ENCODE peak calls at places on chromosomes 16 and 17, in four cellular contexts. One of them, this sample, is unnamed.

GRCh38 chr16:53968454-53968853 is 264.5 kb downstream of the FTO start:
- DNase-seq in SK-N-SH: no peak
- DNase-seq in K562: no peak
- DNase-seq in HepG2: no peak
- DNase-seq in this sample: no peak

GRCh38 chr16:87056083-87056482 is 261.1 kb downstream of the C16orf95 start:
- DNase-seq in SK-N-SH: no peak
- DNase-seq in K562: no peak
- DNase-seq in HepG2: no peak
- DNase-seq in this sample: no peak

GRCh38 chr16:67016143-67016542 is 12.8 kb upstream of the CBFB start:
- DNase-seq in SK-N-SH: no peak
- DNase-seq in K562: no peak
- DNase-seq in HepG2: no peak
- DNase-seq in this sample: no peak

GRCh38 chr16:20089246-20089965 is 15.7 kb upstream of the GPR139 start:
- DNase-seq in SK-N-SH: no peak
- DNase-seq in K562: no peak
- DNase-seq in HepG2: no peak
- DNase-seq in this sample: no peak

GRCh38 chr17:47850692-47851573 is at the start of gene SP6:
- DNase-seq in SK-N-SH: peak
- DNase-seq in K562: peak
- DNase-seq in HepG2: peak
- DNase-seq in this sample: no peak

GRCh38 chr17:45129426-45129939 is 2.8 kb downstream of the PLCD3 start:
- DNase-seq in SK-N-SH: no peak
- DNase-seq in K562: no peak
- DNase-seq in HepG2: peak
- DNase-seq in this sample: no peak

GRCh38 chr17:35743911-35744328 is 9.1 kb downstream of the GAS2L2 start:
- DNase-seq in SK-N-SH: peak
- DNase-seq in K562: peak
- DNase-seq in HepG2: no peak
- DNase-seq in this sample: no peak

GRCh38 chr16:23030001-23030400 is 119.3 kb downstream of the USP31 start:
- DNase-seq in SK-N-SH: peak
- DNase-seq in K562: no peak
- DNase-seq in HepG2: no peak
- DNase-seq in this sample: no peak

GRCh38 chr16:31475949-31476304 is 4.0 kb downstream of the TGFB1I1 start:
- DNase-seq in SK-N-SH: no peak
- DNase-seq in K562: peak
- DNase-seq in HepG2: no peak
- DNase-seq in this sample: no peak

GRCh38 chr17:67055811-67056745 is 11.7 kb downstream of the CACNG1 start:
- DNase-seq in SK-N-SH: peak
- DNase-seq in K562: no peak
- DNase-seq in HepG2: no peak
- DNase-seq in this sample: no peak

GRCh38 chr16:78761427-78761826 is 662.0 kb downstream of the WWOX start:
- DNase-seq in SK-N-SH: no peak
- DNase-seq in K562: no peak
- DNase-seq in HepG2: no peak
- DNase-seq in this sample: peak

GRCh38 chr17:512926-513325 is 160.3 kb upstream of the RPH3AL start:
- DNase-seq in SK-N-SH: peak
- DNase-seq in K562: no peak
- DNase-seq in HepG2: no peak
- DNase-seq in this sample: no peak

GRCh38 chr16:66619534-66620418 is 15.3 kb downstream of the CMTM3 start:
- DNase-seq in SK-N-SH: no peak
- DNase-seq in K562: no peak
- DNase-seq in HepG2: no peak
- DNase-seq in this sample: no peak

GRCh38 chr16:28494141-28494851 is at the start of gene APOBR:
- DNase-seq in SK-N-SH: no peak
- DNase-seq in K562: peak
- DNase-seq in HepG2: no peak
- DNase-seq in this sample: peak

GRCh38 chr17:81537856-81538555 is 9.8 kb downstream of the FSCN2 start:
- DNase-seq in SK-N-SH: no peak
- DNase-seq in K562: no peak
- DNase-seq in HepG2: no peak
- DNase-seq in this sample: no peak

GRCh38 chr16:88458773-88459235 is 5.7 kb downstream of the ZFPM1 start:
- DNase-seq in SK-N-SH: no peak
- DNase-seq in K562: no peak
- DNase-seq in HepG2: no peak
- DNase-seq in this sample: no peak

GRCh38 chr17:64506576-64507417 is at the start of gene CEP95:
- DNase-seq in SK-N-SH: peak
- DNase-seq in K562: peak
- DNase-seq in HepG2: peak
- DNase-seq in this sample: peak

GRCh38 chr17:72417627-72418026 is 296.8 kb downstream of the SOX9 start:
- DNase-seq in SK-N-SH: no peak
- DNase-seq in K562: no peak
- DNase-seq in HepG2: no peak
- DNase-seq in this sample: no peak

GRCh38 chr17:39751016-39751543 is 13.3 kb downstream of the GRB7 start:
- DNase-seq in SK-N-SH: no peak
- DNase-seq in K562: no peak
- DNase-seq in HepG2: no peak
- DNase-seq in this sample: no peak

GRCh38 chr17:39752241-39752831 is 14.6 kb downstream of the GRB7 start:
- DNase-seq in SK-N-SH: no peak
- DNase-seq in K562: no peak
- DNase-seq in HepG2: no peak
- DNase-seq in this sample: no peak

GRCh38 chr17:39751637-39752036 is 13.9 kb downstream of the GRB7 start:
- DNase-seq in SK-N-SH: peak
- DNase-seq in K562: no peak
- DNase-seq in HepG2: no peak
- DNase-seq in this sample: no peak

GRCh38 chr17:39747745-39748144 is 10.0 kb downstream of the GRB7 start:
- DNase-seq in SK-N-SH: no peak
- DNase-seq in K562: no peak
- DNase-seq in HepG2: no peak
- DNase-seq in this sample: no peak

DNA sequence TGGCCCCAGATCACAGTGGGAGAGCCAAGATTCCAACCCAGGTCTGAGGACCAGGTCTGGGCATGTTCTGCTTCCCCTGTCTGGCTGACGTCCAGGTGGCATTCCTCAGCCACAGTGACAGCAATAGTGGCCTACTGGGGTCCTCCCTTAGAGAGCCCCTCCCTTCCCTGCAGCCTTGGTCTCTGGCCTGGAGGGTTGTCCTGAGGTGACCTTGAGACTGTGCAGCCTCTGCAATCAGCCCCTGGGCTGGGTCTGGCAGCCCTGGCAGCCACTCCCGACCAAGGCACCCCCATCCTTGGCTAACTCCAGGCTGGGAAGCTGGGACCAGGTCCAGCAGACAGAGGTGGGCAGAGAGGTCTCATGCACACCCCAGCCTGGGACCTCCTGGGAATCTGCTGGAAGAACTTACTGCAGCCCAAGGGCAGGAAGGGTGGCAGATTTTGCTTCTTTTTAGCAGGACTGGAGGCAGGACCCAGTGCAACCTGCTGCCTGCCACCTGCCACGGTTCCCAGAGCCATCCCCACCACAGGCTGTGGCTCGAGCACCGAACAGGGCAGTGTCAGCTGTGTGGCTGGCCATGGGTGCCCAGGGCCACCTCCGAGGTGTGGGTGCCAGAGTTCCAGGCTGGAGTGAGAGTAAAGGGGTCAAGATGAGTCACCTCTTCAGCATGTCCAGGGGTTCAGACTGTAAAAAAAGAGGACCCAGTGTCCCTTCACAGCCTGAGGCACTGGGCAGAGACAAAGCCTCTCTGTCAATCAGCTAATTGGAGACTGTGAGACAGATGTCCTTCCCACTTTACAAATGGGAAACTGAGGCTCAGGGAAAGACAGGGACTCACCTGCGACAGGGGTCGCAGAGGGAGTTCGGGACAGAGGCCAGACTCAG is 12.6 kb downstream of the GRB7 start:
- DNase-seq in SK-N-SH: peak
- DNase-seq in K562: no peak
- DNase-seq in HepG2: peak
- DNase-seq in this sample: no peak
- TF ChIP-seq SMC3 in SK-N-SH: no peak
- TF ChIP-seq SMC3 in K562: no peak
- TF ChIP-seq SMC3 in HepG2: no peak
- TF ChIP-seq SMC3 in this sample: no peak

GRCh38 chr17:59370580-59371299 is 39.3 kb downstream of the YPEL2 start:
- DNase-seq in SK-N-SH: no peak
- DNase-seq in K562: no peak
- DNase-seq in HepG2: no peak
- DNase-seq in this sample: no peak

GRCh38 chr17:59371426-59372099 is 40.1 kb downstream of the YPEL2 start:
- DNase-seq in SK-N-SH: no peak
- DNase-seq in K562: no peak
- DNase-seq in HepG2: peak
- DNase-seq in this sample: no peak

GRCh38 chr17:59369026-59369724 is 37.7 kb downstream of the YPEL2 start:
- DNase-seq in SK-N-SH: no peak
- DNase-seq in K562: no peak
- DNase-seq in HepG2: no peak
- DNase-seq in this sample: no peak

GRCh38 chr17:59373879-59374495 is 42.5 kb downstream of the YPEL2 start:
- DNase-seq in SK-N-SH: no peak
- DNase-seq in K562: no peak
- DNase-seq in HepG2: no peak
- DNase-seq in this sample: no peak

DNA sequence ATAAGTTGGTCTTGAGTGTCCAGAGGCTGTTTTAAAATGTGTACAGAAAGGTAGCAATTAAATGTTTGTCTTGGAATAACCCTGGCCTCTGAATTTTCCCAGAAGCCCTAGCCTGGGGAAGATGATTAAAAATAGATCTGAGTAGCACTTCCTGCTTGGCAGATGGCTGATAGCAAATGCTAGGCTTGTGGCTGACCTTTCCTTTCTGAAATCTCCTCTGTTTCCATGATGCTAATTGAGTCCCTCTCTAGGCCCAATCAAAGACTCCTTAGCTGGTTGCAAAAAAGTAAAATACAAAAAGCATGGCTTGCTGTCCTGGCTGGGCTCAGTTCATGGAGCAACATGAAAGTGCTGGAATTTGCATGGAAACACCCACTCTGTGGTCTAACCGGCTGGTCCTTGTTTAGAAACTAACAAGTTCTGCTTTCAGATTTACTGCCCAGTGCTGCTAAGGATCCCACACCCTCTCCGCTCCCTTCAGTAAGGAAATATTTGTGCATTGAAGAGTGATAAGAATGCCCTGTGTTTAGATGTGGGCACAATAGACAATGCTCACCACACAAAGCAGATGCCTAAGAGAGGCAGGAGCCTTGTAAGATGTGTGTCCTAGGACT is 40.8 kb downstream of the YPEL2 start:
- DNase-seq in SK-N-SH: no peak
- DNase-seq in K562: no peak
- DNase-seq in HepG2: no peak
- DNase-seq in this sample: peak
- TF ChIP-seq SIN3A in SK-N-SH: no peak
- TF ChIP-seq SIN3A in K562: no peak
- TF ChIP-seq SIN3A in HepG2: no peak
- TF ChIP-seq SIN3A in this sample: no peak

DNA sequence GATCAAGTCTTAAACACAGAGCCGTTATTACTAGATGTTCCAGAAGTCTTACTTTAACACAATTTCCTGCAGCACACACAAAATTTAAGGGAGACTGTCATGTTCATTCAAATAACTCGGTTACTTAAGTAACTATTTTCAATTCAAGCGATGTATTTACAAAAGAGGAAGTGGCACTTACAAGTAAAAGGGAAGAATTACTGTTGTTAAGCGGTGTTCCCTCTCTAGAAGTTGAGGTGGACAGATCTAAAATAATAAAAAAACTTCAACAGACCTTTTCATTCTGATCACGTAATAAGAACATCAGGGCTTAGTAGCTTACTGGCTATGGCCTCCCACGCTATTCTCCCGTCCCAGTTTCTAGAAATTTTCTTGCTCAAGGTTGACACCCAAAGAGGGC is 26.2 kb upstream of the TXNDC11 start:
- DNase-seq in SK-N-SH: no peak
- DNase-seq in K562: no peak
- DNase-seq in HepG2: no peak
- DNase-seq in this sample: peak
- TF ChIP-seq JUND in SK-N-SH: no peak
- TF ChIP-seq JUND in K562: no peak
- TF ChIP-seq JUND in HepG2: no peak
- TF ChIP-seq JUND in this sample: no peak

GRCh38 chr17:17303847-17304490 is 796 bp downstream of the NT5M start:
- DNase-seq in SK-N-SH: peak
- DNase-seq in K562: peak
- DNase-seq in HepG2: no peak
- DNase-seq in this sample: no peak

GRCh38 chr17:17298108-17298507 is 5.1 kb upstream of the NT5M start:
- DNase-seq in SK-N-SH: no peak
- DNase-seq in K562: no peak
- DNase-seq in HepG2: no peak
- DNase-seq in this sample: no peak

GRCh38 chr17:17303010-17303846 is at the start of gene NT5M:
- DNase-seq in SK-N-SH: peak
- DNase-seq in K562: peak
- DNase-seq in HepG2: peak
- DNase-seq in this sample: no peak

GRCh38 chr17:17304521-17304985 is 1.4 kb downstream of the NT5M start:
- DNase-seq in SK-N-SH: no peak
- DNase-seq in K562: peak
- DNase-seq in HepG2: no peak
- DNase-seq in this sample: no peak

DNA sequence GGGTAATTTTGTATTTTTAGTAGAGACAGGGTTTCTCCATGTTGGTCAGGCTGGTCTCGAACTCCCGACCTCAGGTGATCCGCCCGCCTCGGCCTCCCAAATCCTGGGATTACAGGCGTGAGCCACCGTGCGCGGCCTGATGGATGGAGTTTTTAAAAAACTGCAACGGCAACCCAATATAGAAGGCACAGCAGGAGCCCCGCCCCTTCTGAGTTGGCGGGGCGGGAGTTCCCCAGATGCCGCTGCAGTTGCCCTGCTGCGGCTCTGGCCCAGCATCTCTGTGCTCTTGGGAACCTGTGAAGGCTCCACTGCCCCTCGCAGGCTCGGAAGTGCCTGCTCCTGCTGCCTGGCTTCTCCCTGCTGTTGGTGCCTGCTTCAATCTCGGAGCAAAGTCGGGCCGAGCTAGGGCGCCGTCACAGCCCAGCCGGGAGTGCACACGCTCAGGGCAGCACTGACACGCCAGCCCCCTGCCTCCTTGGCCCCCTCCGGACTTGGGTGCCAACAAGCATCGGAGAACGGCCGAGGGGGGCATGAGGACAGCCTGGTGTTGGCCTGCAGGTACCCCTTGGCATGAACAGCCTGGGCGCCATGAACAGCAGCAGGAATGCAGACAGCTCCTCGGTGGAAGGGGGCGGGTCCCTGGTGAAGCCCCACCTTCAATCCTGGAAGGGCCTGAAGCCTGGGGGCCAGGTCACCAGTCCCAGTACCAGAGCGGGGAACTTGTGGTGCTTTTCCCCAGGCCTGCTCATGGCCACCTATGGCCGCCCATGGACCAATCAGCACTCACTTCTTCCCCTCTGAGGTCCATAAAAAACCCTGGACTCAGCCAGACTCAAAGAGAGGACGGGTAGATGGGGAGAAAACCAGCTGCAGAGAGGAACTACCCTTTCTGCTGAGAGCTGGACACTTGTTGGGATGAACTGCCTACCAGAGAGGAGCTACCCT is 2.3 kb upstream of the NT5M start:
- DNase-seq in SK-N-SH: no peak
- DNase-seq in K562: no peak
- DNase-seq in HepG2: no peak
- DNase-seq in this sample: no peak
- TF ChIP-seq SMC3 in SK-N-SH: no peak
- TF ChIP-seq SMC3 in K562: no peak
- TF ChIP-seq SMC3 in HepG2: no peak
- TF ChIP-seq SMC3 in this sample: no peak